ENCODE peak calls at places on chromosomes 4 and X, in four cellular contexts. M is fibroblast of villous mesenchyme, Z is osteoblast, F is IMR-90. H is an unnamed sample.

GRCh38 chr4:2862528-2862927 is 18.9 kb downstream of the ADD1 start:
- DNase-seq in M (peak; percentile 70), F (peak; percentile 41), Z (peak; percentile 83), H (peak; percentile 21)

GRCh38 chrX:95427389-95427788 is 1257.3 kb upstream of the DIAPH2 start:
- DNase-seq in F (no peak), Z (no peak), M (no peak), H (no peak)

GRCh38 chrX:19991350-19991718 is 473 bp upstream of the BCLAF3 start:
- DNase-seq in M (no peak), F (no peak), Z (no peak), H (no peak)

GRCh38 chrX:37755073-37755472 is 24.8 kb upstream of the CYBB start:
- DNase-seq in Z (no peak), M (no peak), F (no peak), H (no peak)

GRCh38 chr4:1370321-1371124 is 23.5 kb downstream of the UVSSA start:
- DNase-seq in Z (peak; percentile 65), M (no peak), F (no peak), H (no peak)

GRCh38 chr4:69054578-69055200 is 41.6 kb upstream of the UGT2B7 start:
- DNase-seq in Z (no peak), M (peak; percentile 84), F (peak; percentile 87), H (no peak)

GRCh38 chr4:1715002-1715761 is 3.1 kb upstream of the SLBP start:
- DNase-seq in F (no peak), M (no peak), Z (peak; percentile 93), H (no peak)

GRCh38 chrX:3271485-3272186 is 74.8 kb downstream of the MXRA5 start:
- DNase-seq in Z (peak; percentile 39), F (peak; percentile 74), M (peak; percentile 50), H (peak; percentile 38)

GRCh38 chr4:27217261-27217769 is 356.7 kb downstream of the STIM2 start:
- DNase-seq in F (peak; percentile 57), M (peak; percentile 3), Z (peak; percentile 80), H (no peak)

GRCh38 chr4:155908187-155909139 is 5.0 kb downstream of the TDO2 start:
- DNase-seq in M (no peak), F (no peak), Z (no peak), H (no peak)

GRCh38 chr4:189832528-189832927 is 108.1 kb upstream of the FRG1 start:
- DNase-seq in F (no peak), Z (no peak), M (no peak), H (no peak)

GRCh38 chrX:9642270-9642995 is 123.2 kb downstream of the GPR143 start:
- DNase-seq in F (no peak), M (no peak), Z (no peak), H (no peak)

GRCh38 chr4:4761128-4761991 is 98.1 kb upstream of the MSX1 start:
- DNase-seq in Z (no peak), M (no peak), F (no peak), H (no peak)

GRCh38 chr4:160319221-160319867 is 1216.5 kb downstream of the RAPGEF2 start:
- DNase-seq in F (no peak), M (no peak), Z (no peak), H (no peak)

GRCh38 chr4:173748353-173748752 is 218.3 kb upstream of the HAND2 start:
- DNase-seq in M (peak; percentile 54), F (peak; percentile 4), Z (no peak), H (no peak)

GRCh38 chr4:47510506-47511143 is 25.6 kb downstream of the ATP10D start:
- DNase-seq in Z (peak; percentile 52), M (peak; percentile 27), F (peak; percentile 43), H (no peak)

GRCh38 chrX:7552758-7553157 is 290.2 kb upstream of the VCX start:
- DNase-seq in Z (peak; percentile 6), F (no peak), M (no peak), H (no peak)

GRCh38 chrX:74325130-74326059 is 21.4 kb downstream of the ZCCHC13 start:
- DNase-seq in Z (peak; percentile 22), F (no peak), M (no peak), H (no peak)

GRCh38 chr4:163191999-163192398 is 25.3 kb upstream of the NAF1 start:
- DNase-seq in M (peak; percentile 14), F (peak; percentile 39), Z (no peak), H (no peak)

GRCh38 chr4:17630228-17630627 is 15.8 kb downstream of the MED28 start:
- DNase-seq in M (no peak), Z (no peak), F (no peak), H (no peak)
- TF ChIP-seq CTCF in M (no peak), Z (no peak), F (no peak), H (no peak)

DNA sequence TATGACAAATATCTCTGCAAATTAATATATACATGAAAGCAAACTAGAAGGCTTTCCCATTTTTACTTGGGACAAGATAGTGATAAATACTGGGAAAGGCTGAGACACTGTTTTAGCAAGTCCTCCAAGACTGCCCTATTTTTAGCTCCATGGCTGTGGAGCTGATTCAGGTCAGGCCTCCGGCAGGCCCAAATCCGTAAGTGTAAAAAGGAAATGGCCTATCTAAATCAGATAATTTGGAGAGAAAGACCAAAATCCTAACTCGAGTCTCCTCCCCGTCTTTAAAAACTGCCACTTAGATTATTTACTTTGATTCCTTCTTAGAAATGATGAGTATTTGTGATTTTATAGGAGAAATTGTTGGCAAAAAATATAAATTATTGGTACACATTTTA is 2.9 kb downstream of the OTUD4 start:
- DNase-seq in F (peak; percentile 52), M (peak; percentile 65), Z (peak; percentile 52), H (no peak)
- H3K4me3 ChIP-seq in F (peak overlapping the region; percentile 77), M (peak overlapping the region; percentile 69), Z (peak overlapping the region; percentile 92), H (peak overlapping the region; percentile 77)

DNA sequence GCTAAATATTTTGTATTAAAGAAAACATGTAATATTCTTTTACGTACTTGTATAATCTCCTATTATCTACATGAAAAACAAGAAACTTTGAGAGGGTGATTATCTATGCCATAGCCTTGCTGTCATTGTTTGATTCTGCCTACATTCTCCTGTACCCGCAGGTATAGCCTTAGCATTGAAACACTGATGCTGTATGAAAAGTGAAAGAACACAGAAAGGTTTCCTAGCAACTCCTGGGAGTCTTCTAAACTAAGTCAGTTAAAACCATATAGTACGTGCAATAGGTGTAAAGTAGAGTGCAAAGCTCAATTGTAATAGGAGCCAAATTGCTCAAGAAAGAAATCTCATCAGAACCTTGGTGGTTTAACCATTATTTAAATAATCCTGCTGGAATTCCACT is 489.6 kb downstream of the PCDH10 start:
- DNase-seq in Z (no peak), F (no peak), M (no peak), H (no peak)
- TF ChIP-seq CTCF in Z (no peak), F (no peak), M (no peak), H (no peak)

DNA sequence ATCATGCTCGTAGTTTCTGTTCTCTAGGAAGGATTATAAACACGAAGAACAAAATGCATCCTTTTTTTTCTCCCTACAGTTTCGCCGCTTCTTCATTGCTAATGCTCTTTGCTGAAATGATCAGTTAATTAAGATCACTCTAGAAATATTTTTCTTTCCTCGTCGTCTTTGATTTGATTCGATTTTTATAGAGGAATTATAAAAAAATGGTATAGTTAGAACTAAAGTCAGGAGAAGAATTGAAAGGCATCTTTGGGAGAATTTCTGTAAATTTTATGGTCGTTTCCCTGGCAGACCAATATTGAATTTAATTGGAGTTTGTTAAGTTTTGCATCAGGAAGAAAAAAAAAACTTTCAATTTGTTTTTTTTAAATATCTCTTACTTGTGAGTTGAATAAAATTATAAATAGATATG is 1.1 kb upstream of the NKX3-2 start:
- DNase-seq in M (no peak), Z (no peak), F (no peak), H (no peak)
- H3K4me3 ChIP-seq in M (peak overlapping the region; percentile 77), Z (peak overlapping the region; percentile 78), F (peak overlapping the region; percentile 58), H (peak overlapping the region; percentile 57)